ENCODE peak calls at places on chromosomes 12 and 14, in four cellular contexts. One of them, this sample, is unnamed.

GRCh38 chr12:8948711-8949524 is 527 bp downstream of the M6PR start:
- DNase-seq in endothelial cell: peak
- DNase-seq in AG10803: peak
- DNase-seq in pancreas: peak
- DNase-seq in this sample: no peak

GRCh38 chr12:42361909-42362706 is 36.1 kb downstream of the PPHLN1 start:
- DNase-seq in endothelial cell: no peak
- DNase-seq in AG10803: no peak
- DNase-seq in pancreas: no peak
- DNase-seq in this sample: no peak

GRCh38 chr12:91774471-91774921 is 371.1 kb downstream of the BTG1 start:
- DNase-seq in endothelial cell: no peak
- DNase-seq in AG10803: peak
- DNase-seq in pancreas: peak
- DNase-seq in this sample: no peak

GRCh38 chr12:89513544-89513943 is 11.1 kb downstream of the GALNT4 start:
- DNase-seq in endothelial cell: no peak
- DNase-seq in AG10803: no peak
- DNase-seq in pancreas: no peak
- DNase-seq in this sample: no peak

GRCh38 chr12:70241845-70242244 is 1.4 kb upstream of the CNOT2 start:
- DNase-seq in endothelial cell: no peak
- DNase-seq in AG10803: no peak
- DNase-seq in pancreas: no peak
- DNase-seq in this sample: no peak

GRCh38 chr14:90721619-90722305 is 94.5 kb downstream of the TTC7B start:
- DNase-seq in endothelial cell: no peak
- DNase-seq in AG10803: no peak
- DNase-seq in pancreas: no peak
- DNase-seq in this sample: no peak

GRCh38 chr14:105475269-105475915 is 771 bp downstream of the CRIP2 start:
- DNase-seq in endothelial cell: peak
- DNase-seq in AG10803: no peak
- DNase-seq in pancreas: no peak
- DNase-seq in this sample: no peak

GRCh38 chr14:77830692-77831091 is 30.8 kb downstream of the ADCK1 start:
- DNase-seq in endothelial cell: no peak
- DNase-seq in AG10803: no peak
- DNase-seq in pancreas: no peak
- DNase-seq in this sample: no peak

GRCh38 chr12:41486718-41487117 is 298.6 kb downstream of the PDZRN4 start:
- DNase-seq in endothelial cell: no peak
- DNase-seq in AG10803: peak
- DNase-seq in pancreas: no peak
- DNase-seq in this sample: no peak

GRCh38 chr14:32938719-32939253 is at the start of gene NPAS3:
- DNase-seq in endothelial cell: peak
- DNase-seq in AG10803: peak
- DNase-seq in pancreas: no peak
- DNase-seq in this sample: no peak

GRCh38 chr14:73235531-73236155 is 1.7 kb upstream of the PAPLN start:
- DNase-seq in endothelial cell: no peak
- DNase-seq in AG10803: no peak
- DNase-seq in pancreas: no peak
- DNase-seq in this sample: no peak

GRCh38 chr12:56206373-56207166 is 15.2 kb downstream of the RNF41 start:
- DNase-seq in endothelial cell: peak
- DNase-seq in AG10803: peak
- DNase-seq in pancreas: peak
- DNase-seq in this sample: no peak

GRCh38 chr14:78721756-78722455 is 551.7 kb downstream of the NRXN3 start:
- DNase-seq in endothelial cell: no peak
- DNase-seq in AG10803: no peak
- DNase-seq in pancreas: no peak
- DNase-seq in this sample: no peak

GRCh38 chr14:38122241-38122640 is 85.5 kb upstream of the SSTR1 start:
- DNase-seq in endothelial cell: no peak
- DNase-seq in AG10803: no peak
- DNase-seq in pancreas: no peak
- DNase-seq in this sample: no peak

GRCh38 chr14:88036422-88036821 is 31.5 kb downstream of the GPR65 start:
- DNase-seq in endothelial cell: no peak
- DNase-seq in AG10803: no peak
- DNase-seq in pancreas: no peak
- DNase-seq in this sample: no peak

DNA sequence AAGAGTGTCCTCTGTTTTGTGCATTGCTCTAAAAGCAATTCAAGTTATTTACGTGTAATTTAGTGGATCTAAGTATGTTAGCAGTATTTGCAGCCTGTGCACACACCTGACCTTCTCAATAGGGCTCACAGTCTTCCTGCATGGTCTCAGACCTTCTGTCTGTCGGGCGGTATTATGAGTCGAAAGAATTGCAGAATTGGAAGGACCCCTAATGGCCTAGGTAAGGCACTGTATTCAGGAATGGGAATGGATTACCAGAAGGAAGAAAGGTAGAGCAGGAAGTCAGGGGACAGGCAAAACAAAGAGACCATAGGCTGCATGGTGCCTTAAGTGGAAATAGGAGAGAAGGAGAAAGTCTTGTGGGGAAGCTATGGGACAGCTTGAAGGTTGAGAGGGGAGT is 341.6 kb downstream of the VRK1 start:
- DNase-seq in endothelial cell: no peak
- DNase-seq in AG10803: no peak
- DNase-seq in pancreas: no peak
- DNase-seq in this sample: no peak
- TF ChIP-seq CTCF in endothelial cell: no peak
- TF ChIP-seq CTCF in AG10803: no peak
- TF ChIP-seq CTCF in pancreas: no peak
- TF ChIP-seq CTCF in this sample: no peak

GRCh38 chr12:49674318-49674985 is 32.8 kb downstream of the FMNL3 start:
- DNase-seq in endothelial cell: no peak
- DNase-seq in AG10803: peak
- DNase-seq in pancreas: no peak
- DNase-seq in this sample: no peak

GRCh38 chr12:49675137-49675536 is 32.1 kb downstream of the FMNL3 start:
- DNase-seq in endothelial cell: no peak
- DNase-seq in AG10803: no peak
- DNase-seq in pancreas: no peak
- DNase-seq in this sample: no peak

GRCh38 chr12:49671051-49671765 is 36.0 kb downstream of the FMNL3 start:
- DNase-seq in endothelial cell: no peak
- DNase-seq in AG10803: no peak
- DNase-seq in pancreas: no peak
- DNase-seq in this sample: no peak

GRCh38 chr12:49672351-49673181 is 34.6 kb downstream of the FMNL3 start:
- DNase-seq in endothelial cell: peak
- DNase-seq in AG10803: no peak
- DNase-seq in pancreas: no peak
- DNase-seq in this sample: no peak

DNA sequence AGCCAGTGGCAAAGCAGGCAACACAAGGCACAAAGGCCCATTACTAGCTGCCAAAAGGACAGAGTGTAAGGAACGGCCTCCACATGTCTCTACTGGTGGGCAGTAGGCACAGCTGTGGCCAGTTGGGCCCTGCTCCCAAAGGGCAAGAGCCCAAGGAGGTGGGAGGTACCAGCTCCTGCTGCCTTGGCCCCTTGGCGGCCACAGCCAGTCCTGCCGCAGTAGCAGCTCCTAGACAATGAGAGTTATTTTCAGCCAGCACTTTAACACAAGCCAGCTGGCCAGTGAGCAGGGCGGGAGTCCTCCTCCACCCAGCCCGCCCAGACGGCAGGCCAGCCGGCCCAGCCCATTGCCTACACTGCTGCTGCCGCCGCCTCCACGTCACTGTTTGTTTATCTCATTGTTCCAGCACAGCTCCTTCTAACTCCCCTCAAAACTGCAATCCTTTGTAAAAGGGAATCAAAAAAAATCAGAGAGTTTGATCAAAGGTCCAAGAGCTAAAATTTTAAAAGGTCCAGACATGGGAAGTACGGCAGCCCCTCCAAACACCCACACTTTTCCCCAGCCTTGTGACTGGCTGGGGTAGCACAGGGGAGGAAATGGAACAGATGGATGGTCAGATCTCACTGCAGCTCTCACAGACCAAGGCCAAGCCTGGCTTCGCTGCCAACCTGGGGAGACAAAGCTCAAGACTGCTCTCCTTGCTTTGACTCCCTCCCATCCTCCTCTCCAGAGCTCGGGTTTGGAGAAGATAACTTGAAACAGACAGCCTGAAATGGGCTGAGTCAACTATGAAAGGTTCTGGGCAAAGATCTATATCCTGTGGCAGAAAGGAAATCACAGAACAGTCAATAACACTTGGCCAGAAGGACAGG is 33.5 kb downstream of the FMNL3 start:
- DNase-seq in endothelial cell: peak
- DNase-seq in AG10803: peak
- DNase-seq in pancreas: peak
- DNase-seq in this sample: peak
- TF ChIP-seq CTCF in endothelial cell: no peak
- TF ChIP-seq CTCF in AG10803: peak
- TF ChIP-seq CTCF in pancreas: peak
- TF ChIP-seq CTCF in this sample: peak

GRCh38 chr12:107492393-107493134 is 193.0 kb upstream of the PWP1 start:
- DNase-seq in endothelial cell: no peak
- DNase-seq in AG10803: no peak
- DNase-seq in pancreas: no peak
- DNase-seq in this sample: no peak
- TF ChIP-seq CTCF in endothelial cell: no peak
- TF ChIP-seq CTCF in AG10803: no peak
- TF ChIP-seq CTCF in pancreas: no peak
- TF ChIP-seq CTCF in this sample: no peak

DNA sequence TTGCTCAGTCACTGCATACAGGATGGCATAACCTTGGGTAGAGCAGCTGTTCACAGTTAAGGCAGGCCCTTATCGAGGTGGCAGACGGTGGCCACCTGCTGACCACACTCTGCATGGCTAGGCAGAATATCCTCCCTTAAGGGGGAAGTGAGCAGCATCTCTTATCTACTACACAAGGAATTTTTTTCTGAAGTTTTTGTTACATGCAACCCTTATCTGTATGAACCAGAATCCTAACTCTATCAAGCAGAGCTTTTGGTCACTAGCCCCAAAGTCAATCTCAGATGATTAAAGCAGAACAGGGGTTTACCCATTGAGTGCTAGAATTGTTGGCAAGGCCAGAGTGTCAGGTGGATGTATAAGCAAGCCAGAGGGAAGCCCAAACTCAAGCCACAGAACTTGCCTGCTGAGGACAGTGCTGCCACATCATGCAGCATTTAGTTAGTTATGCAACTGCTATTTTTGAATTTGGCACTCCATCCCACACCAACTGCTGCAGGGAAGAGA is 192.8 kb downstream of the TBX5 start:
- DNase-seq in endothelial cell: no peak
- DNase-seq in AG10803: no peak
- DNase-seq in pancreas: no peak
- DNase-seq in this sample: no peak
- TF ChIP-seq CTCF in endothelial cell: no peak
- TF ChIP-seq CTCF in AG10803: no peak
- TF ChIP-seq CTCF in pancreas: no peak
- TF ChIP-seq CTCF in this sample: no peak

DNA sequence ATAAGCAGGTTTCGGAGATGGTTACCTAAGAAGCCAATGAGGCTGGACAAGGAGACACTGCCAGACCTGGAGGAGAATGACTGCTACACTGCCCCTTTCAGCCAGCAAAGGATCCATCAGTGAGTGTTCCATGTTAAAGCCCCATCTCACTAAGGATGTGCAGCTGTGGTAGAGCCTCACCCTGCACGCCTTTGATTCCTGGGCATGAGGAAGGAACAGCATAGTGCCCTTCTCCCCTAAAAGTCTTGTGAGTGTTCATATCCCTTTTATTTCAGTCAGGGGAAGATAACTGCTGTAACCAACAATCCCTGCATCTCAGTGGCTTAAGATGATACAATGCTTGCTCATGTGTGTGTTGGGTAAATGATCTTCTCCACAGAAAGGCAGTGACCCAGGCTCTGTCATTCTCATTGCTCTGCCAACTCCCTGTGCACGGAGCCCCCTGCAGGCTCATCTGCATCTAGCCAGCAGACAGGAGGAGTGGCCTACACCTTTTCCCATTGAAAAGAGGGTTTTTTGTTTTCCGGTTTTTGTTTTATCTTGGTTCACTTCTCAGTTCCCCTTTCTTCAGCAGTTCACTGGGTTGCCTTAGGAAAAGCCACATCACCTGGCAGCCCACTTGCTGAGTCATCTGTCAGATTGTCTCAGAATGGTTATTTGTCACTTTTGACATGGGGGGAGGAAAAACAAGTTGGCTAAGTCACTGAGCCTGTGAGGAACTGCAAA is 193.1 kb downstream of the ANO4 start:
- DNase-seq in endothelial cell: peak
- DNase-seq in AG10803: peak
- DNase-seq in pancreas: peak
- DNase-seq in this sample: no peak
- TF ChIP-seq CTCF in endothelial cell: peak
- TF ChIP-seq CTCF in AG10803: peak
- TF ChIP-seq CTCF in pancreas: no peak
- TF ChIP-seq CTCF in this sample: no peak